ENCODE peak calls at places on chromosomes 12 and 14, in six cellular contexts. One of them, this sample, is unnamed.

GRCh38 chr12:29644536-29645162 is 139.1 kb downstream of the TMTC1 start:
- ATAC-seq in HCT116: no peak
- ATAC-seq in thoracic aorta: no peak
- ATAC-seq in Panc1: peak
- ATAC-seq in lung: no peak
- ATAC-seq in psoas muscle: peak
- ATAC-seq in this sample: no peak

GRCh38 chr12:52358575-52359350 is 8.5 kb downstream of the KRT85 start:
- ATAC-seq in psoas muscle: no peak
- ATAC-seq in thoracic aorta: no peak
- ATAC-seq in HCT116: no peak
- ATAC-seq in Panc1: no peak
- ATAC-seq in lung: no peak
- ATAC-seq in this sample: peak

GRCh38 chr14:69685217-69685616 is 73.8 kb downstream of the SUSD6 start:
- ATAC-seq in thoracic aorta: no peak
- ATAC-seq in Panc1: peak
- ATAC-seq in lung: peak
- ATAC-seq in HCT116: no peak
- ATAC-seq in psoas muscle: peak
- ATAC-seq in this sample: peak

GRCh38 chr14:70999117-70999516 is 91.9 kb downstream of the PCNX1 start:
- ATAC-seq in psoas muscle: no peak
- ATAC-seq in thoracic aorta: no peak
- ATAC-seq in HCT116: no peak
- ATAC-seq in lung: no peak
- ATAC-seq in Panc1: no peak
- ATAC-seq in this sample: no peak

GRCh38 chr12:132672678-132673077 is 14.5 kb downstream of the POLE start:
- ATAC-seq in thoracic aorta: no peak
- ATAC-seq in lung: no peak
- ATAC-seq in Panc1: no peak
- ATAC-seq in HCT116: no peak
- ATAC-seq in psoas muscle: no peak
- ATAC-seq in this sample: no peak

GRCh38 chr14:54219281-54220121 is 177.3 kb upstream of the CDKN3 start:
- ATAC-seq in HCT116: no peak
- ATAC-seq in lung: no peak
- ATAC-seq in Panc1: no peak
- ATAC-seq in psoas muscle: no peak
- ATAC-seq in thoracic aorta: no peak
- ATAC-seq in this sample: no peak

GRCh38 chr14:99737956-99738667 is 54.0 kb downstream of the CYP46A1 start:
- ATAC-seq in psoas muscle: peak
- ATAC-seq in thoracic aorta: no peak
- ATAC-seq in HCT116: peak
- ATAC-seq in lung: peak
- ATAC-seq in Panc1: peak
- ATAC-seq in this sample: no peak

GRCh38 chr14:24212924-24213865 is at the start of gene CHMP4A:
- ATAC-seq in Panc1: peak
- ATAC-seq in psoas muscle: peak
- ATAC-seq in HCT116: peak
- ATAC-seq in thoracic aorta: peak
- ATAC-seq in lung: peak
- ATAC-seq in this sample: peak

GRCh38 chr14:94129758-94130414 is 482 bp upstream of the IFI27L2 start:
- ATAC-seq in Panc1: no peak
- ATAC-seq in psoas muscle: peak
- ATAC-seq in lung: peak
- ATAC-seq in HCT116: peak
- ATAC-seq in thoracic aorta: peak
- ATAC-seq in this sample: no peak

GRCh38 chr14:50310445-50310844 is 1.6 kb downstream of the L2HGDH start:
- ATAC-seq in Panc1: no peak
- ATAC-seq in HCT116: no peak
- ATAC-seq in lung: no peak
- ATAC-seq in psoas muscle: no peak
- ATAC-seq in thoracic aorta: no peak
- ATAC-seq in this sample: no peak

This sample was measured in stimulated activated memory B cell treated with anti-CD40 and anti-IgM and Interleukin-4, amounts not matched to agents 10 μg/mL and 1 μg/mL and 100 μg/mL, for 72 hours.